ENCODE peak calls at places on chromosomes 7 and 10, in six cellular contexts. N is uterus, K is brain microvascular endothelial cell, I is right lobe of liver, S is Panc1, E is body of pancreas. J is an unnamed sample.

GRCh38 chr10:78066728-78067430 is 33.2 kb downstream of the RPS24 start:
- DNase-seq in N (no peak), K (no peak), I (no peak), S (no peak), E (no peak), J (no peak)

GRCh38 chr7:47087866-47088265 is 494.0 kb downstream of the TNS3 start:
- DNase-seq in N (no peak), K (peak), I (no peak), S (no peak), E (no peak), J (no peak)

GRCh38 chr7:36644625-36645422 is 79.5 kb downstream of the AOAH start:
- DNase-seq in N (no peak), K (no peak), I (no peak), S (no peak), E (no peak), J (no peak)

GRCh38 chr7:100353685-100354330 is 4.1 kb upstream of the PILRB start:
- DNase-seq in N (no peak), K (no peak), I (no peak), S (no peak), E (no peak), J (no peak)

GRCh38 chr7:133633055-133633454 is 380.2 kb downstream of the EXOC4 start:
- DNase-seq in N (no peak), K (peak), I (no peak), S (no peak), E (no peak), J (no peak)

GRCh38 chr7:40380111-40380510 is 245.3 kb downstream of the SUGCT start:
- DNase-seq in N (no peak), K (no peak), I (no peak), S (no peak), E (no peak), J (no peak)

GRCh38 chr10:49094707-49095106 is 20.6 kb downstream of the VSTM4 start:
- DNase-seq in N (no peak), K (no peak), I (no peak), S (no peak), E (no peak), J (peak)

GRCh38 chr10:95513941-95514392 is 47.2 kb downstream of the SORBS1 start:
- DNase-seq in N (peak), K (no peak), I (peak), S (no peak), E (peak), J (peak)

GRCh38 chr7:132557489-132558044 is 18.7 kb downstream of the PLXNA4 start:
- DNase-seq in N (no peak), K (no peak), I (no peak), S (no peak), E (no peak), J (no peak)

GRCh38 chr10:74598891-74599566 is 227.4 kb upstream of the KAT6B start:
- DNase-seq in N (no peak), K (no peak), I (no peak), S (no peak), E (no peak), J (no peak)

GRCh38 chr10:47277352-47278151 is 22.4 kb upstream of the GDF10 start:
- DNase-seq in N (no peak), K (no peak), I (no peak), S (no peak), E (no peak), J (peak)

GRCh38 chr7:148058092-148058491 is 532.5 kb upstream of the C7orf33 start:
- DNase-seq in N (no peak), K (no peak), I (no peak), S (no peak), E (no peak), J (no peak)

GRCh38 chr7:2546776-2547586 is 8.3 kb downstream of the BRAT1 start:
- DNase-seq in N (no peak), K (no peak), I (no peak), S (no peak), E (no peak), J (no peak)

GRCh38 chr10:88489107-88489506 is 94.0 kb downstream of the RNLS start:
- DNase-seq in N (no peak), K (no peak), I (no peak), S (no peak), E (no peak), J (no peak)

GRCh38 chr10:42939685-42940366 is 137.0 kb upstream of the RET start:
- DNase-seq in N (no peak), K (no peak), I (no peak), S (no peak), E (no peak), J (no peak)

GRCh38 chr10:118027397-118027796 is 19.3 kb downstream of the RAB11FIP2 start:
- DNase-seq in N (no peak), K (no peak), I (no peak), S (no peak), E (no peak), J (no peak)

GRCh38 chr7:12913002-12913401 is 225.6 kb downstream of the ARL4A start:
- DNase-seq in N (no peak), K (no peak), I (no peak), S (no peak), E (no peak), J (no peak)

GRCh38 chr10:52664629-52665028 is 108.0 kb downstream of the MBL2 start:
- DNase-seq in N (no peak), K (no peak), I (no peak), S (no peak), E (no peak), J (no peak)

GRCh38 chr7:90211391-90212148 is at the start of gene STEAP2:
- DNase-seq in N (peak), K (peak), I (peak), S (peak), E (peak), J (peak)

GRCh38 chr7:51123322-51124021 is 193.1 kb downstream of the COBL start:
- DNase-seq in N (no peak), K (peak), I (peak), S (peak), E (peak), J (no peak)

GRCh38 chr10:86662186-86663045 is 5.9 kb upstream of the LDB3 start:
- DNase-seq in N (no peak), K (no peak), I (peak), S (no peak), E (no peak), J (no peak)

GRCh38 chr10:97102441-97102840 is 83.3 kb downstream of the SLIT1 start:
- DNase-seq in N (no peak), K (no peak), I (no peak), S (no peak), E (no peak), J (no peak)

GRCh38 chr10:79425074-79425532 is 20.3 kb downstream of the ZCCHC24 start:
- DNase-seq in N (no peak), K (no peak), I (peak), S (no peak), E (no peak), J (no peak)

GRCh38 chr10:72598769-72599701 is 26.8 kb downstream of the MICU1 start:
- DNase-seq in N (no peak), K (no peak), I (no peak), S (no peak), E (no peak), J (no peak)

GRCh38 chr7:80236696-80237095 is 102.1 kb downstream of the GNAI1 start:
- DNase-seq in N (no peak), K (no peak), I (no peak), S (no peak), E (no peak), J (no peak)
- H3K4me3 ChIP-seq in N (no peak), K (no peak), I (no peak), S (no peak), E (no peak), J (no peak)

GRCh38 chr7:26900283-26900682 is 35.9 kb upstream of the SKAP2 start:
- DNase-seq in N (no peak), K (no peak), I (no peak), S (no peak), E (no peak), J (no peak)

GRCh38 chr7:26899519-26899918 is 35.1 kb upstream of the SKAP2 start:
- DNase-seq in N (no peak), K (no peak), I (no peak), S (no peak), E (no peak), J (no peak)

GRCh38 chr7:26897928-26898327 is 33.5 kb upstream of the SKAP2 start:
- DNase-seq in N (no peak), K (no peak), I (no peak), S (no peak), E (no peak), J (no peak)

GRCh38 chr7:26898917-26899316 is 34.5 kb upstream of the SKAP2 start:
- DNase-seq in N (no peak), K (no peak), I (no peak), S (no peak), E (no peak), J (no peak)
- TF ChIP-seq CTCF in N (no peak), K (no peak), I (no peak), S (no peak), E (no peak), J (no peak)

DNA sequence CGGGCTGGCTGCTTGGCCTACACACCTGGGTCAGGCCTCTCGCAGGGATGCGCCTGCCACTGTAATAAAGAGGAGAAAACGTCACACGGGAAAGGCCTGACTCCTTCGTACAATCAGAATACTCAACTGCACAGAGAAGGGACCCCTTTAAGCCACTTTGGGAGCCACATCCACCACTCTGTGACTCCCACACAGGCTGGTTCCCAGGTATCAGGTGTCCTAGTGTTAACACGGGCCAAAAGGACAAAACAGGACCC is 5.8 kb upstream of the ZNF736 start:
- DNase-seq in N (no peak), K (no peak), I (no peak), S (no peak), E (no peak), J (no peak)
- H3K4me3 ChIP-seq in N (peak), K (no peak), I (peak), S (peak), E (no peak), J (peak)

DNA sequence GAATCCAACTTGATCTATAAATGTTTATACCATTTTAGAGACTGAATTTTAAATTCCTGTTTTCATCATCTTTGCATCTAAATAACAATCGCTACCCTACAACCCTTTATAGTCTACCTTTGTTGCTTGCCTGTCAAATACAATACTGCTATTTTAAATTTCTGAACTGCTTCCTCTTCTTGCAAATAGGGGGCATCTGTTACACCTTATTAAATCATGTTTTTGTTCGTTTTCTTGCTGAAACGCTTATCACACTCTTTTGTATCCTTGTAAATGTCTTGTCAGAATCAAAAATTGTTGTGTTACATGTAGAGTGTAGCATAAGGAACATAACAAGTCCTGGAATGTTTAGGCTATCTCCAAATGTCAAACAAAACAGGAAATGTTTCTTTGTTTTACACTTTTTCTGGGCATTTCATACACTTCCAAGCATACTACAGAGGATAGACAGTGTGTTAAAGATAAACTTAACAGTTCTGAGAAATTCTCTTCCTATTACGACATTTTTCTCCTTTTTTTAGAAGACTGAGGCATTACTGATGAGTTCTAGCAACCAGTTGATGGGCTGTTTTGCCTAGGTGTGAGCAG is 281.3 kb downstream of the GPR158 start:
- DNase-seq in N (no peak), K (no peak), I (no peak), S (no peak), E (no peak), J (no peak)
- TF ChIP-seq CTCF in N (no peak), K (no peak), I (no peak), S (no peak), E (no peak), J (no peak)

GRCh38 chr10:114576132-114576487 is 82.0 kb downstream of the ABLIM1 start:
- DNase-seq in N (no peak), K (no peak), I (no peak), S (no peak), E (no peak), J (no peak)

GRCh38 chr10:114576716-114577115 is 81.4 kb downstream of the ABLIM1 start:
- DNase-seq in N (no peak), K (no peak), I (no peak), S (no peak), E (no peak), J (no peak)

GRCh38 chr10:114573330-114574045 is 84.6 kb downstream of the ABLIM1 start:
- DNase-seq in N (no peak), K (no peak), I (no peak), S (no peak), E (no peak), J (no peak)

GRCh38 chr10:114577133-114577532 is 80.9 kb downstream of the ABLIM1 start:
- DNase-seq in N (no peak), K (peak), I (no peak), S (no peak), E (peak), J (no peak)

DNA sequence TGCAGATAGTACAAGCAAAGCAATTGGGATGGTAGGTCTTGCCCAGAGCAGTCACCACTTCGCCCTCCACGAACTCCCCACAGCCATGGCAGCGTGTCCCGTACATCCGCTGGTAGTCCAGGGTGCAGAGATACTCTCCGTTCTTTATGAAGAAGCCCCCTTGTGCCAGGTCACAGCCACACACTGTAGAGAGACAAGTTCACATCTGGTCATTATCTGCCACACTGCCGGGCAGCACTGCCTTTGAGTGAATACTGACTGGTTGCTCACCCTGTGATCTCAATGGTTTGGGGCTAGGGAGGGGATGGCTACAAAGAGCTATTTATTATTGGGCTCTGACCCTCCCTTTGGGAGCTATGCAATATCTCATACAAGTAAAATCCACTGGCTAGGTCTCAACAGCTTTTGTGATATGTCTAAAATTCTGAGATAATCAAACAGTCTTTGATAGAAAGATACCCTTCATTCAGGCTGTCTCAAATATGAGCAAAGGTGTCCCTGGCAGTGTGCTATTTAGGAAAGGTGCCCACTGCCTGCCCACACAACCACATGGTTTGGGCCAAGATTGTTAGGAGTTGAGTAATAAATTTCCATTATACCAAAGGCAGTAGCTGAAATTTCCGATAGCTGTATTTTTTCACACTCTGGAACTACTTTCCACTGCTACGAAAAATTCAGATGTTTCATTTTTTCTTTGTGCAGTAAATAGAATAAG is 82.5 kb downstream of the ABLIM1 start:
- DNase-seq in N (no peak), K (no peak), I (peak), S (no peak), E (no peak), J (no peak)
- H3K4me3 ChIP-seq in N (no peak), K (no peak), I (no peak), S (no peak), E (no peak), J (no peak)

DNA sequence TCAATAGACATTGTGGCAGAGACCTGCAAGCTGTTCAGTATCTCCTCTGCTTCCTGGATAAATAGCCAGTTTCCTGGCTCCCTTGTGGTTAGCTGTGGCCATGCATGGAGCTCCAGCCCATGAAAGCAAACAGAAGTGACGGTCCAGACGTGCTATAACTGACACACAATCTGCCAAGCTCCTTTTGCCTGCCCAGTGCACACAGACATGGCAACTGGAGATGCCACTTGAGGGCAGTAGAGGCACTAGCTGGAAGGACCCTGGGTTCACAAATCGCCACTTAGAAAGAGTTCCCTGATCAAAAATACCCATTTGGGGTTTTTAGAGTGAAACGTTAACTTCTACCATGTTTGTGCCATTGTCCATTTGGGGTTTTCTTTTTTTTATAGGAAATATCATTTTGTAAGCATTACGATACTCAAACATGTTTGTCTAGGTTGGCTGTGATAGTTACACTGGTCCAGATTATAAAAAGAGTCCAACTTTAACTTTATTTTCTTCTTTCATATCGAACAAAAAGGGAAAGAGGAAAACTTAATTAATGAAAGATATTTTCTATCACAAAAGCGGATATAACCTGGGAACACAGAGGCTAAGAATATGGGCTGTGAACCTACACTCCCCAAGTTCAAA is 31.3 kb downstream of the KIN start:
- DNase-seq in N (no peak), K (peak), I (peak), S (peak), E (peak), J (no peak)
- TF ChIP-seq CTCF in N (no peak), K (peak), I (peak), S (peak), E (peak), J (no peak)

DNA sequence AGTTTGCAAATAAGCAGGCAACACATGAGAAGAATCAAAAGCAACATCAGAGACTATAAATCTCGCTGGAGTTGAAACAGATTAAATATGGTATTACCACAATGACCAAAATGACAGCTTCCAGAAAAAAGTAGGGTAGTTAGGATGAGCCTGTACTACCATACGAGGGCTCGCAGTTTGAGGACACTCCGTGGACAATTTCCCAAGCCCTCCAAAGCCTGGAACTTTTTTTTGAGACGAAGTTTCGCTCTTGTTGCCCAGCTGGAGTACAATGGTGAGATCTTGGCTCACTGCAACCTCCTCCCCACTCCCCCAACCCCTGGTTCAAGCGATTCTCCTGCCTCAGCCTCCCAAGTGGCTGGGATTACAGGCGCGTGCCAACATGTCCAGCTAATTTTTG is 1.0 kb downstream of the LRRC17 start:
- DNase-seq in N (no peak), K (peak), I (no peak), S (no peak), E (no peak), J (no peak)
- H3K4me3 ChIP-seq in N (peak), K (peak), I (no peak), S (peak), E (no peak), J (peak)

J was measured in ascending aorta.